ENCODE peak calls at places on chromosomes 13 and 19, in seven cellular contexts. C is tibial artery, P is BE2C, G is AG09309, U is IMR-90, V is mucosa of descending colon, F is neural progenitor cell. J is an unnamed sample.

GRCh38 chr19:31676271-31677004 is 327.2 kb upstream of the TSHZ3 start:
- DNase-seq in C (no peak), P (no peak), G (no peak), U (no peak), V (no peak), F (peak), J (peak)

GRCh38 chr19:22814124-22814523 is 18.0 kb upstream of the ZNF723 start:
- DNase-seq in C (no peak), P (no peak), G (no peak), U (no peak), V (no peak), F (no peak), J (no peak)

GRCh38 chr19:5145521-5146511 is 176.9 kb downstream of the KDM4B start:
- DNase-seq in C (peak), P (no peak), G (no peak), U (no peak), V (peak), F (no peak), J (no peak)

GRCh38 chr19:4057913-4058695 is 8.6 kb downstream of the ZBTB7A start:
- DNase-seq in C (peak), P (no peak), G (peak), U (peak), V (peak), F (no peak), J (peak)

GRCh38 chr19:48303866-48304265 is 21.5 kb upstream of the EMP3 start:
- DNase-seq in C (no peak), P (no peak), G (no peak), U (no peak), V (no peak), F (no peak), J (no peak)

GRCh38 chr13:78978381-78978998 is 319.5 kb upstream of the OBI1 start:
- DNase-seq in C (no peak), P (peak), G (peak), U (peak), V (no peak), F (peak), J (peak)

GRCh38 chr13:65679240-65679639 is 1550.9 kb downstream of the PCDH9 start:
- DNase-seq in C (no peak), P (no peak), G (no peak), U (peak), V (no peak), F (no peak), J (peak)

GRCh38 chr19:4910594-4911273 is 1.4 kb downstream of the UHRF1 start:
- DNase-seq in C (no peak), P (no peak), G (no peak), U (peak), V (no peak), F (peak), J (peak)

GRCh38 chr19:11377237-11377636 is 2.8 kb downstream of the SWSAP1 start:
- DNase-seq in C (no peak), P (peak), G (peak), U (peak), V (no peak), F (no peak), J (peak)

GRCh38 chr13:79385694-79386093 is 20.4 kb downstream of the RBM26 start:
- DNase-seq in C (no peak), P (no peak), G (no peak), U (no peak), V (no peak), F (no peak), J (peak)

GRCh38 chr19:15379996-15380647 is 535 bp upstream of the AKAP8 start:
- DNase-seq in C (no peak), P (peak), G (no peak), U (peak), V (peak), F (no peak), J (peak)

GRCh38 chr13:113224486-113224885 is 15.1 kb downstream of the CUL4A start:
- DNase-seq in C (no peak), P (peak), G (no peak), U (no peak), V (no peak), F (no peak), J (no peak)

GRCh38 chr19:10352764-10353671 is 13.6 kb upstream of the ICAM3 start:
- DNase-seq in C (peak), P (peak), G (no peak), U (no peak), V (peak), F (peak), J (peak)

GRCh38 chr13:23180711-23181110 is at the start of gene SGCG:
- DNase-seq in C (no peak), P (no peak), G (no peak), U (no peak), V (no peak), F (no peak), J (no peak)

GRCh38 chr13:50158385-50159165 is 143.3 kb downstream of the KCNRG start:
- DNase-seq in C (no peak), P (no peak), G (no peak), U (no peak), V (no peak), F (no peak), J (no peak)

GRCh38 chr19:35908010-35908441 is at the start of gene TYROBP:
- DNase-seq in C (no peak), P (no peak), G (no peak), U (no peak), V (peak), F (no peak), J (no peak)

GRCh38 chr19:42313096-42313839 is at the start of gene TMEM145:
- DNase-seq in C (no peak), P (peak), G (no peak), U (peak), V (peak), F (peak), J (peak)

GRCh38 chr13:106376411-106377112 is 158.9 kb downstream of the EFNB2 start:
- DNase-seq in C (no peak), P (peak), G (peak), U (peak), V (no peak), F (no peak), J (peak)

GRCh38 chr19:14979498-14980255 is at the start of gene SLC1A6:
- DNase-seq in C (no peak), P (peak), G (no peak), U (no peak), V (no peak), F (peak), J (no peak)

GRCh38 chr13:20851844-20852402 is 50.6 kb downstream of the XPO4 start:
- DNase-seq in C (no peak), P (no peak), G (no peak), U (no peak), V (no peak), F (no peak), J (no peak)

GRCh38 chr19:29610574-29611271 is 4.6 kb downstream of the POP4 start:
- DNase-seq in C (peak), P (peak), G (peak), U (peak), V (peak), F (peak), J (peak)

GRCh38 chr13:30818323-30818960 is 83.1 kb downstream of the ALOX5AP start:
- DNase-seq in C (peak), P (no peak), G (peak), U (peak), V (no peak), F (no peak), J (peak)

GRCh38 chr19:54373781-54374266 is 9.1 kb upstream of the LAIR1 start:
- DNase-seq in C (no peak), P (no peak), G (no peak), U (no peak), V (no peak), F (no peak), J (no peak)

GRCh38 chr19:35088514-35088913 is 27.1 kb upstream of the FXYD3 start:
- DNase-seq in C (no peak), P (no peak), G (peak), U (peak), V (no peak), F (no peak), J (peak)

GRCh38 chr19:9836021-9836420 is 903 bp downstream of the PIN1 start:
- DNase-seq in C (no peak), P (no peak), G (peak), U (peak), V (no peak), F (no peak), J (peak)

GRCh38 chr19:12834418-12834943 is at the start of gene RTBDN:
- DNase-seq in C (no peak), P (no peak), G (no peak), U (no peak), V (no peak), F (peak), J (no peak)

GRCh38 chr13:33224191-33224590 is 61.4 kb downstream of the STARD13 start:
- DNase-seq in C (no peak), P (no peak), G (no peak), U (no peak), V (no peak), F (no peak), J (no peak)

GRCh38 chr13:85565652-85566051 is 233.6 kb downstream of the SLITRK6 start:
- DNase-seq in C (no peak), P (no peak), G (no peak), U (peak), V (no peak), F (no peak), J (no peak)

GRCh38 chr13:85562282-85562681 is 236.9 kb downstream of the SLITRK6 start:
- DNase-seq in C (no peak), P (no peak), G (no peak), U (no peak), V (no peak), F (no peak), J (no peak)

DNA sequence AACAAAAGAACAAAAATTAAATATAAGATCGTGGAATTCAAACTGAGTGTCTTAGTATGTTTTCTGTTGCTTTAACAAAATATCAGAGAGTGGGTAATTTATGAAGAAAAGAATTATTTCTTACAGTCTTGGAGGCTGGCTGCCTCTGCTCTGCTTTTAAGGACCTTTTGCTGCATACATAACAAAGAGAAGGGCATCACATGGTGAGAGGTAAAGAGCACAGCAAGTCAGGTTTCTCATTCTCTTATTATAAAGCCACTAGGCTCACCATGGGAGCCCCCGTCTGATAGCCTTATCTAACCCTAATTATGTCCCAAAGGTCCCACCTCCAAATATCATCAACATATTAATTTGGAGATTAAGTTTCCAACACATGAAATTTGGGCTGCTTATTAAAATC is 231.3 kb downstream of the SLITRK6 start:
- DNase-seq in C (no peak), P (no peak), G (no peak), U (no peak), V (no peak), F (peak), J (no peak)
- H3K4me3 ChIP-seq in C (no peak), P (no peak), G (no peak), U (no peak), V (no peak), F (no peak), J (no peak)

GRCh38 chr19:40585241-40585640 is 8.6 kb downstream of the SHKBP1 start:
- DNase-seq in C (no peak), P (no peak), G (no peak), U (no peak), V (no peak), F (no peak), J (no peak)

GRCh38 chr19:40583283-40583682 is 6.6 kb downstream of the SHKBP1 start:
- DNase-seq in C (no peak), P (no peak), G (no peak), U (no peak), V (no peak), F (no peak), J (no peak)

GRCh38 chr19:40585677-40586422 is 9.2 kb downstream of the SHKBP1 start:
- DNase-seq in C (no peak), P (no peak), G (no peak), U (peak), V (no peak), F (no peak), J (peak)

GRCh38 chr19:40582467-40582866 is 5.8 kb downstream of the SHKBP1 start:
- DNase-seq in C (no peak), P (no peak), G (no peak), U (no peak), V (no peak), F (no peak), J (no peak)

DNA sequence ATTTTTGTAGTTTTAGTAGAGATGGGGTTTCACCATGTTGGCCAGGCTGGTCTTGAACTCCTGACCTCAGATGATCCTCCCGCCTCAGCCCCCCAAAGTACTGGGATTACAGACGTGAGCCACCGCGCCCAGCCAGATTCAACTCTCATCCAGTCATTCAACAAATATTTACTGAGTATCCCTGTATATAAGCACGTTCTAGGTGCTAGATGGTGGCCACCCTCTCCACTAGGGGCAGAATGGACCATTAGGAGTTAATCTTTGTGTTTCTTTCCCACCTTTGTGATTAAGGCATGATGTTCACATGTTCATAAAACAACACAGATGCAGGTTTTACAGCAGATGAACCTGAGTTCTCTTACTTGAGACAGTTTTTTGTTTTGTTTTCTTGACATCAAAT is 7.3 kb downstream of the SHKBP1 start:
- DNase-seq in C (no peak), P (no peak), G (no peak), U (no peak), V (no peak), F (no peak), J (no peak)
- TF ChIP-seq CTCF in C (no peak), P (peak), G (no peak), U (peak), V (no peak), F (peak), J (peak)

DNA sequence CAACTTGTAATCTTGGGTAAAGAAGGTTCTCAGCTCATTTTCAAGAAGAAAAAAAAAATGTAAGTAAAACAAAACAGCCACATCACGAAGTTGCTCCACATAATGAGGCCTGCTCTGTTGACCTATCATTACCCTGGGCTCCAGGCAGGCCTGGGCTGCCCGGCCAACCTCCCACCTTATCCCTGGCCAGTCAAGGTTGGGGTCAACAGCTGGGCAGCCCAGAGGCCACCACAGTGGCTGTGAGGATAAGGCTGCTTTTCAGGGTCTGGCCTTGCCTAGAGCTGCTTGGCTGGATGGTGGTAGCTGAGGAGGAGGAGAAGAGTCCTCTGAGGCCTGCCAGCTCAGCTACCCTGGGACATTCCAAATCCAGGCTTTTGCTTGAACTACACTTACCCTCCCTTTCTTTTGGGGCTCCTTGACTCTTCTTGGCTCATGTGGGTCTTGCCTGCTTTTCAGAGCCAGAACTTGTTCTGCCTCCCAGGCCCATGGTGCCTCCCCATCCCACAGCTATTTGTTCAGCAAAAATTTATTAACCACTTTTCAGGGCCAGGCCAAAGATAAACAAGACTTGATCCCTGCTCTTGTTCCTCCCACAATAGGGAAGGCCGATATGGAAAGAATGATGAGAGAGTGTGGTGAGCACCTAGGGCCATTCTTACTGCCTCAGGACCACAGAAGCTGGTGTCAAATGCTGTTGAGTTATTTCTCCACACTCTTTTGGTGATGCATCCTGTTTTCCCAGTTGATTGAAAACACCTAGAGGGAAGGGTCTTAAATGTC is 101.6 kb downstream of the RGCC start:
- DNase-seq in C (no peak), P (no peak), G (no peak), U (no peak), V (no peak), F (no peak), J (no peak)
- H3K4me3 ChIP-seq in C (no peak), P (no peak), G (no peak), U (no peak), V (no peak), F (no peak), J (no peak)

GRCh38 chr13:53272873-53273272 is 244.3 kb downstream of the OLFM4 start:
- DNase-seq in C (no peak), P (no peak), G (no peak), U (no peak), V (no peak), F (no peak), J (no peak)
- TF ChIP-seq CTCF in C (no peak), P (no peak), G (no peak), U (no peak), V (no peak), F (peak), J (no peak)

DNA sequence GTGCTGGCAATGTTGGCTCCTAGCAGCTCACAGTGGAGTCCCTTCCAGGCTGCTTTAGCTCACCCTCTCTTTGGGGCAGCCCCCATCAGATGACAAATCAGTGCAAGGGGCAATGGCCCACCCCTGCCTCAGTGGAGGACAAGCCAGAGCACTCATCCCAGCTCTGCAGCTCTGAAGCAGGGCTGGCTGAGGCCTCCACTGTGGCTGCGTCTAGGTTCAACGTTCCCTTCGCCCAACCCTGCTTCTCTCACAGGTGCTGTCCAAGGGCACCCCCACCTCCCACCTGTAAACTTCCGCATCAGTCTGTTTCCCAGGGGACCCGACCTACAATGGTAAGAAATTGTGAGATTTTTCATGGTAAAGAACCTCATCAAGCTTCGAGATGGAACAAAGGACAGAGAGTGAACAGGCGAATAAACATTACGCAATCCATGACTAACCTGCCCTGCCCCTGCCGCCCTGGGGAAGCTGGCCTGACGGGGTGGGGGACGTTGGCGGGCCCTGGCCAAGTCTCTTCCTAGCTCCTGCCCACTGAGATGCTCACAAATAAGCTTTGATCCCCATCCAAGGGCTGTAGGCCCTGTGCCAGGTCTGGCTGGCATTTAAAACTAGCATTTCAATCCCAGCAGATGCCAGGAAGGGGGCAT is 40.5 kb downstream of the DZIP1 start:
- DNase-seq in C (no peak), P (no peak), G (no peak), U (no peak), V (no peak), F (no peak), J (peak)
- H3K4me3 ChIP-seq in C (no peak), P (no peak), G (no peak), U (no peak), V (no peak), F (no peak), J (no peak)

GRCh38 chr19:18998276-18998675 is 35.0 kb downstream of the SUGP2 start:
- DNase-seq in C (no peak), P (no peak), G (no peak), U (no peak), V (no peak), F (no peak), J (no peak)
- TF ChIP-seq CTCF in C (no peak), P (no peak), G (no peak), U (no peak), V (no peak), F (no peak), J (no peak)

GRCh38 chr19:55387736-55388497 is 2.2 kb downstream of the RPL28 start:
- DNase-seq in C (no peak), P (no peak), G (no peak), U (no peak), V (no peak), F (no peak), J (no peak)
- H3K4me3 ChIP-seq in C (peak), P (peak), G (peak), U (peak), V (no peak), F (no peak), J (peak)

DNA sequence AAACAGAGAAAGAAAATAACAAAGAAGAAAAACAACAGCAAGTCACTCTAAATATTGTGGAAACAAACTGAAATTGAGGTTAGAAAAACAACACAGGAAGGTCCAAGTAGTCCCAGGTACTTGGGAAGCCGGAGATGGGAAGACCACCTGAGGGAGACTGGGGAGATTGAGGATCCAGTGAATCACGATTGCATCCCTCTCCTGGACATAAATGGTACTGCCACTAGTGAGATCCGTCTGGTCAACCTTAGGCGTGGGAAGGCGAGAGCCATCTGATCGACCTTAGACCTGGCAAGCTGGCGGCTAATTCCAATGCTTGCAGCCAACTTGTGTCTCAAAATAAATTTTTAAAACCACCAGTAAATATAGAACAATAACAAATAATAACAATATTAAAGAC is 81.9 kb downstream of the ZNF726 start:
- DNase-seq in C (no peak), P (peak), G (no peak), U (no peak), V (no peak), F (peak), J (peak)
- TF ChIP-seq CTCF in C (peak), P (peak), G (peak), U (peak), V (no peak), F (peak), J (peak)

GRCh38 chr19:44643605-44644390 is at the start of gene PVR:
- DNase-seq in C (peak), P (peak), G (no peak), U (peak), V (peak), F (peak), J (peak)
- H3K4me3 ChIP-seq in C (peak), P (peak), G (peak), U (peak), V (peak), F (peak), J (peak)

J was measured in fibroblast of mammary gland.